ENCODE peak calls at places on chromosomes 6 and 20, in four cellular contexts. W is lower leg skin, T is COR-L47, Q is heart right ventricle. C is an unnamed sample.

GRCh38 chr6:29295181-29295585 is 6.3 kb upstream of the OR14J1 start:
- DNase-seq in W (no peak), T (no peak), Q (no peak), C (no peak)

GRCh38 chr20:36927704-36928103 is 23.8 kb downstream of the SAMHD1 start:
- DNase-seq in W (no peak), T (no peak), Q (no peak), C (no peak)

GRCh38 chr6:81623106-81623834 is 129.2 kb downstream of the TENT5A start:
- DNase-seq in W (no peak), T (no peak), Q (no peak), C (no peak)

GRCh38 chr20:53578492-53579222 is 15.0 kb downstream of the ZNF217 start:
- DNase-seq in W (peak; percentile 85), T (peak; percentile 48), Q (peak; percentile 85), C (peak; percentile 51)

GRCh38 chr6:13487122-13488014 is at the start of gene GFOD1:
- DNase-seq in W (peak; percentile 83), T (peak; percentile 83), Q (peak; percentile 90), C (peak; percentile 90)

GRCh38 chr6:34237722-34238506 is 1.2 kb downstream of the HMGA1 start:
- DNase-seq in W (no peak), T (peak; percentile 69), Q (no peak), C (peak; percentile 68)

GRCh38 chr6:106089981-106090380 is 3.8 kb downstream of the PRDM1 start:
- DNase-seq in W (no peak), T (no peak), Q (no peak), C (no peak)

GRCh38 chr6:122869437-122870024 is 80.5 kb downstream of the SMPDL3A start:
- DNase-seq in W (no peak), T (peak; percentile 42), Q (peak; percentile 9), C (peak; percentile 25)

GRCh38 chr6:53311586-53311935 is 37.2 kb downstream of the ELOVL5 start:
- DNase-seq in W (no peak), T (no peak), Q (no peak), C (no peak)

GRCh38 chr6:36668601-36669390 is 9.7 kb upstream of the CDKN1A start:
- DNase-seq in W (no peak), T (no peak), Q (no peak), C (no peak)

GRCh38 chr6:28537065-28537464 is 11.4 kb downstream of the GPX5 start:
- DNase-seq in W (no peak), T (no peak), Q (no peak), C (no peak)

GRCh38 chr6:142725024-142725770 is 219.8 kb downstream of the HIVEP2 start:
- DNase-seq in W (no peak), T (no peak), Q (no peak), C (no peak)

GRCh38 chr6:69294407-69294806 is 502.4 kb downstream of the LMBRD1 start:
- DNase-seq in W (no peak), T (no peak), Q (no peak), C (no peak)

GRCh38 chr6:53070808-53071207 is 5.6 kb downstream of the FBXO9 start:
- DNase-seq in W (no peak), T (no peak), Q (no peak), C (no peak)

GRCh38 chr6:441126-441920 is 49.8 kb downstream of the IRF4 start:
- DNase-seq in W (no peak), T (no peak), Q (no peak), C (no peak)

GRCh38 chr20:14664101-14664500 is 326.7 kb upstream of the FLRT3 start:
- DNase-seq in W (no peak), T (no peak), Q (no peak), C (no peak)

GRCh38 chr20:56758706-56759105 is 129.6 kb downstream of the TFAP2C start:
- DNase-seq in W (no peak), T (no peak), Q (no peak), C (no peak)

GRCh38 chr6:79461205-79461604 is 76.0 kb downstream of the LCA5 start:
- DNase-seq in W (peak; percentile 29), T (no peak), Q (no peak), C (no peak)

GRCh38 chr20:46568570-46569129 is 18.2 kb upstream of the OCSTAMP start:
- DNase-seq in W (peak; percentile 60), T (peak; percentile 97), Q (peak; percentile 91), C (peak; percentile 69)

GRCh38 chr6:161154796-161155335 is 119.0 kb downstream of the AGPAT4 start:
- DNase-seq in W (no peak), T (no peak), Q (no peak), C (no peak)

GRCh38 chr6:122730775-122731386 is 48.6 kb upstream of the FABP7 start:
- DNase-seq in W (no peak), T (peak; percentile 14), Q (no peak), C (no peak)

GRCh38 chr6:159093608-159094443 is 49.0 kb upstream of the TAGAP start:
- DNase-seq in W (no peak), T (no peak), Q (no peak), C (no peak)

GRCh38 chr6:69379518-69379917 is 417.3 kb downstream of the LMBRD1 start:
- DNase-seq in W (no peak), T (no peak), Q (peak; percentile 7), C (no peak)

GRCh38 chr6:32194825-32195651 is 2.6 kb upstream of the GPSM3 start:
- DNase-seq in W (no peak), T (no peak), Q (peak; percentile 59), C (peak; percentile 44)

GRCh38 chr6:143125455-143125854 is 64.8 kb downstream of the AIG1 start:
- DNase-seq in W (no peak), T (no peak), Q (no peak), C (no peak)

GRCh38 chr6:168934856-168935627 is 318.6 kb downstream of the THBS2 start:
- DNase-seq in W (no peak), T (no peak), Q (no peak), C (no peak)

GRCh38 chr20:60139663-60140446 is 181.6 kb downstream of the CDH26 start:
- DNase-seq in W (no peak), T (no peak), Q (peak; percentile 55), C (no peak)

GRCh38 chr20:667351-668034 is 8.1 kb downstream of the SCRT2 start:
- DNase-seq in W (no peak), T (no peak), Q (peak; percentile 67), C (peak; percentile 54)

GRCh38 chr6:87807423-87807978 is 105.5 kb upstream of the AKIRIN2 start:
- DNase-seq in W (no peak), T (no peak), Q (no peak), C (no peak)

GRCh38 chr20:61573415-61574305 is 321.6 kb downstream of the CDH4 start:
- DNase-seq in W (no peak), T (no peak), Q (no peak), C (no peak)